ENCODE peak calls at places on chromosomes 13 and 19, in six cellular contexts. Y, V, P, Z, F and E are unnamed samples.

GRCh38 chr19:6047741-6048231 is 62.5 kb downstream of the RFX2 start:
- DNase-seq in Y (no peak), V (peak), P (peak), Z (peak), F (peak), E (peak)

GRCh38 chr19:41969196-41969595 is 10.1 kb upstream of the RABAC1 start:
- DNase-seq in Y (no peak), V (no peak), P (no peak), Z (no peak), F (no peak), E (no peak)

GRCh38 chr13:46551410-46552301 is 1.3 kb upstream of the LRCH1 start:
- DNase-seq in Y (no peak), V (peak), P (peak), Z (peak), F (peak), E (peak)

GRCh38 chr19:19238126-19238894 is 26.6 kb downstream of the NCAN start:
- DNase-seq in Y (no peak), V (no peak), P (no peak), Z (no peak), F (no peak), E (no peak)

GRCh38 chr19:38693380-38694223 is 46.2 kb downstream of the ACTN4 start:
- DNase-seq in Y (no peak), V (peak), P (peak), Z (peak), F (peak), E (no peak)

GRCh38 chr19:17872251-17873001 is 681 bp downstream of the SLC5A5 start:
- DNase-seq in Y (no peak), V (no peak), P (no peak), Z (no peak), F (no peak), E (no peak)

GRCh38 chr19:24159707-24160106 is 72.7 kb downstream of the ZNF254 start:
- DNase-seq in Y (no peak), V (peak), P (no peak), Z (no peak), F (peak), E (no peak)

GRCh38 chr19:2166741-2167738 is 3.3 kb downstream of the DOT1L start:
- DNase-seq in Y (no peak), V (peak), P (peak), Z (peak), F (peak), E (no peak)

GRCh38 chr19:47110521-47111080 is 3.0 kb downstream of the ZC3H4 start:
- DNase-seq in Y (no peak), V (no peak), P (no peak), Z (peak), F (no peak), E (no peak)

GRCh38 chr19:3154957-3155736 is 19.3 kb downstream of the GNA15 start:
- DNase-seq in Y (peak), V (peak), P (no peak), Z (peak), F (peak), E (peak)

GRCh38 chr19:18204394-18205179 is 745 bp upstream of the RAB3A start:
- DNase-seq in Y (no peak), V (no peak), P (peak), Z (no peak), F (no peak), E (peak)

GRCh38 chr13:20177049-20177831 is 15.5 kb downstream of the GJB2 start:
- DNase-seq in Y (no peak), V (no peak), P (no peak), Z (no peak), F (no peak), E (no peak)

GRCh38 chr19:18967358-18968146 is 26.5 kb upstream of the HOMER3 start:
- DNase-seq in Y (no peak), V (peak), P (no peak), Z (peak), F (peak), E (no peak)

GRCh38 chr13:51240178-51240577 is 18.0 kb downstream of the FAM124A start:
- DNase-seq in Y (no peak), V (no peak), P (no peak), Z (no peak), F (no peak), E (no peak)

GRCh38 chr19:2278504-2279158 is 3.3 kb downstream of the PEAK3 start:
- DNase-seq in Y (no peak), V (no peak), P (no peak), Z (no peak), F (no peak), E (no peak)

GRCh38 chr13:63304497-63304896 is 1888.8 kb upstream of the PCDH20 start:
- DNase-seq in Y (no peak), V (no peak), P (no peak), Z (no peak), F (no peak), E (no peak)

GRCh38 chr19:7699422-7700127 is 2.4 kb downstream of the FCER2 start:
- DNase-seq in Y (no peak), V (peak), P (no peak), Z (no peak), F (no peak), E (no peak)

GRCh38 chr19:2507109-2507508 is 31.2 kb downstream of the GADD45B start:
- DNase-seq in Y (no peak), V (peak), P (peak), Z (peak), F (peak), E (no peak)

GRCh38 chr13:42883771-42884170 is 102.4 kb downstream of the FAM216B start:
- DNase-seq in Y (no peak), V (peak), P (peak), Z (peak), F (peak), E (no peak)

GRCh38 chr19:2315818-2316353 is 7.9 kb upstream of the LINGO3 start:
- DNase-seq in Y (no peak), V (peak), P (peak), Z (peak), F (peak), E (peak)

GRCh38 chr13:33933810-33934209 is 115.9 kb downstream of the RFC3 start:
- DNase-seq in Y (no peak), V (no peak), P (no peak), Z (no peak), F (no peak), E (no peak)

GRCh38 chr13:33934343-33934742 is 116.4 kb downstream of the RFC3 start:
- DNase-seq in Y (no peak), V (no peak), P (no peak), Z (no peak), F (no peak), E (no peak)

GRCh38 chr13:33934936-33935510 is 117.1 kb downstream of the RFC3 start:
- DNase-seq in Y (no peak), V (no peak), P (no peak), Z (no peak), F (no peak), E (no peak)

GRCh38 chr13:33932765-33933406 is 114.9 kb downstream of the RFC3 start:
- DNase-seq in Y (no peak), V (peak), P (no peak), Z (no peak), F (no peak), E (no peak)

DNA sequence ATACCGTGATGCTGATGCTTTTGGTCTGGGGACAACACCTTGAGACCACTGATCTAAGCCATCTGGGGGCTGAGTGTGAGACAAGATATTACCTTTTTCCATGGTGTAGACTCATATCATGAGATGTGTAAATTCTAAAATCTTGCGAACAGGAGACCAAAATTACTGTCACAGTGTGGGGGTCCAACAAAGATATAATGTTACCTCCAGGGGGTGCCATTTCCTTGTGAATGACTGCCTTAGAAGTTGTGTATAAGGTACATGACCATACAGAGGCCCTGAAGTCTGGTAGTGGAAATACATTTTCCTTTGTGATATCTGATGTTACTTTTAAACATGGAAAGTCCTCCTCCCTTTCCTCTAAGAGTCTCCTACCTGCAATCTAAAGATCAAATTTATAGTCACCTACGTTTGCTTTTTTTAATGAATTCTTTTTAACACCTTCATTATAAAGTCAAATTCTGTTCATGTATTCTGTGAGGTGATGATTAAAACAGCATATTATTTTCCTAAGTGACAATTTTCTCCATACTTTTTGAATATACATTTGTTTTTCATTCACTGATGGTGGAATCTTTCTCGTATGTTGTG is 113.5 kb downstream of the RFC3 start:
- DNase-seq in Y (no peak), V (peak), P (peak), Z (peak), F (peak), E (peak)
- TF ChIP-seq CTCF in Y (peak), V (peak), P (peak), Z (peak), F (peak), E (peak)

GRCh38 chr19:58364127-58364526 is 1.6 kb upstream of the ZNF497 start:
- DNase-seq in Y (no peak), V (no peak), P (no peak), Z (no peak), F (no peak), E (no peak)

GRCh38 chr19:58361900-58362271 is 665 bp downstream of the ZNF497 start:
- DNase-seq in Y (no peak), V (no peak), P (peak), Z (peak), F (peak), E (peak)

GRCh38 chr19:58357798-58358145 is 4.5 kb upstream of the A1BG start:
- DNase-seq in Y (no peak), V (no peak), P (no peak), Z (no peak), F (no peak), E (no peak)

GRCh38 chr19:58366576-58367430 is 4.3 kb upstream of the ZNF497 start:
- DNase-seq in Y (no peak), V (no peak), P (no peak), Z (no peak), F (no peak), E (no peak)

DNA sequence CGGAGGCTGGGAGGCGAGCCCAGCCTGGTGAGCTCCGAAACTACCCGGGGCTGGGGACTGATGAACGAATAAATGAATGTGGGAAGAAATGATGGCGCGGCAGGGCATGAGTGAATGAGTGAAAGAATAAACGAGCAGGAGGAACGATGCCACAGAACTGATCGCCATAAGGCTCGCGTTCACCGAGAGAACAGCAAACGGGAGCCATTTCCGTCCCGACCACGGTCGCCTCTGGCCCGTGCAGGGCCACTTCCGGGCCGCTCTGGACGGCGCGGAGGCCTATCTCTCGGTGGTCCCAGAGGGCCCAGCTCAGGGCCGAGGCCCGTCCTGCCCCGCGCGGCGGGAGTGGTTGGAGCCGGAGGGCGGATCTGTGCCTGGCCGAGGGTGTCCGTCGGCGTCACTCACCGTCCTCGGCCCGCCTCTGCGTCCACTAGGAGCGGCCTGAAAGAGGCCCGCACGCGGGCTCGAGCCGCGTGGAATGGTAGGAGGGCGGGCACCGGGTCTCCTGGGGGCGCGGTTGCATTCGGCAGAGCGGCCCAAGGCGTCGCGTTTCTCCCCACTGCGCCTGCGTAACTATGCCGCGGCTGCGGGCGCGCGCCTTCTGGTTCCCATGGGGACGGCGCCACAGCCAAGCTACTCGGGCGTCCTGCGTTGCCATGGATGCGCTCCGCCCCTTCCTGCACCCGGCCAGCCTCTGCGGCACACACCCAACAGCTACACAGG is at the start of gene ZNF497:
- DNase-seq in Y (peak), V (peak), P (peak), Z (peak), F (peak), E (peak)
- TF ChIP-seq CTCF in Y (no peak), V (no peak), P (no peak), Z (no peak), F (no peak), E (no peak)

DNA sequence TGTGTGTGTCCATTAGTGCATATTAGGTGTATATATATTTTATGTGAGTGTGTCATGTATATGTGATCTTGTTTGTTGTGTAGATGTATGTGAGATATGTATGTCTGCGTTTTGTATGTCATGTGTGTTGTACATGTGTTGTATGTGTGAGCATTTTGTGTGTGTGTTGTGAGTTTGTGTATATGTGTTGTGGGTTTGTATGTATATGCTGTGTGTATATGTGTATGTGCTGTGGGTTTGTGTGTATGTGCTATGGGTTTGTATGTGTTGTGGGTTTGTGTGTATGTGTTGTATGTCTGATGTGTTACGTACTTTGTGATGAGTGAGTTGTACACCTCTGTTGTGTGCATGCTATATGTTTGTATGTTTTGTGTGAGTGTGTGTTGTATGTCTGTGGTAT is 8.1 kb downstream of the CEACAM20 start:
- DNase-seq in Y (no peak), V (no peak), P (no peak), Z (no peak), F (no peak), E (no peak)
- TF ChIP-seq CTCF in Y (no peak), V (no peak), P (no peak), Z (no peak), F (no peak), E (no peak)

GRCh38 chr13:75395056-75395455 is 86.9 kb downstream of the TBC1D4 start:
- DNase-seq in Y (no peak), V (no peak), P (no peak), Z (no peak), F (no peak), E (no peak)
- TF ChIP-seq CTCF in Y (no peak), V (no peak), P (no peak), Z (no peak), F (no peak), E (no peak)

GRCh38 chr13:26541678-26542553 is 15.6 kb upstream of the WASF3 start:
- DNase-seq in Y (no peak), V (no peak), P (no peak), Z (no peak), F (no peak), E (no peak)
- TF ChIP-seq CTCF in Y (no peak), V (no peak), P (no peak), Z (no peak), F (no peak), E (no peak)

DNA sequence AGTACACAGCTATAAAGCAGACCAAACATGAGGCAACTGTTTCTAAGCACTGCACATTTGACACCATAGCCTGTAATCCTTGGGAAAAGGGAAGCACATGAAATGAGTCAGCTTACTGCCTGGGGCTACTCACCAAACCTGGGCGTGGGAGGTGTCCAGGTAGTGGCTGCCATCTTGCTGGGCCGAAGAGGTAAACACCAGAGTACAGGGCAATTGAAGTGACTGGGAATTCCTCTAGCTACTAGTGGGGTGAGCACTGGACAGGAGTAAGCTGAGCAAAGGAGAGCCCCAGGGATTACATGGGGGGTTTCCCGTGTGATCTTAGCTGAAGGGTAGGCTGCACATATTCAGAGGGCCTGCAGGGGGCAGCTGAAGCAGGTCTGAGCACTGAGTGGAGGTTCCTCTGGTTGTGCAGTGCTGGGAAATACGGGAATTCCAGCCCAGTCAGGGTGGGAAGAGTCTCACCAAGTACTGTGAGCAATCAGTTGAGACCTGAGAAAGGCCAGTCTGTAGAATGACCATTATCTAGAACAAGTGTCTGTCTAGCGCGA is 140.5 kb downstream of the SLC7A1 start:
- DNase-seq in Y (peak), V (peak), P (peak), Z (peak), F (peak), E (no peak)
- TF ChIP-seq CTCF in Y (peak), V (peak), P (no peak), Z (peak), F (peak), E (no peak)

GRCh38 chr13:112965103-112965502 is 3.9 kb upstream of the MCF2L start:
- DNase-seq in Y (no peak), V (no peak), P (no peak), Z (no peak), F (no peak), E (no peak)

GRCh38 chr13:112966776-112967175 is 2.2 kb upstream of the MCF2L start:
- DNase-seq in Y (no peak), V (no peak), P (no peak), Z (no peak), F (no peak), E (no peak)

GRCh38 chr13:112963641-112964040 is 5.4 kb upstream of the MCF2L start:
- DNase-seq in Y (no peak), V (no peak), P (no peak), Z (no peak), F (no peak), E (no peak)

GRCh38 chr13:112967666-112968379 is 1.2 kb upstream of the MCF2L start:
- DNase-seq in Y (no peak), V (no peak), P (no peak), Z (no peak), F (no peak), E (no peak)

DNA sequence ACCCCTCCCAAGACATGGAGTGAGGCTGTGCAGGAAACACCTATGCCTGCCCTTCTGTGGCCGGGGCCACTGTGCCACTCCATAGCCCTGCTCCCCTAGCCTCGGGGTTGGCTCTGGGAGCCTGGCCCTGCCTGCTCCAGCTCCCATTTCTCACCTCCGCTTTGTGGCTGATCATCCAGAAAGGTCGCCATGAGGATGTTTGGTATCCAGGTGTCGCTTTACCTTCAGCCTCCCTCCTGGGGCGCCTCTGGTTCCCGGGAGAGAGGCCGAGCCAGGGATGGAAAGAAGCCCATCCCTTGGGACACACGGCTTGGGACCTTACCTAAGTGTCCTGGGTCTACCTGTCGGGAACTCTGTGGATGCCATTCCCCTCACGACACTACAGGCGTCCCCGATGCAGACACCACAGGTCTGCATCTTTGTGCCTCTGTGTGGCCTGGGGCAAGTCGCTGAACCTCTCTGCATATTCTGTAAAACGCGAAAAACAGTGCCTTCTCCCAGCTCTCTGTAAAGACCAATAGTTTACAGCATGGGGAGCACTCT is 3.4 kb upstream of the MCF2L start:
- DNase-seq in Y (no peak), V (no peak), P (no peak), Z (no peak), F (no peak), E (no peak)
- TF ChIP-seq CTCF in Y (no peak), V (no peak), P (no peak), Z (no peak), F (no peak), E (no peak)

DNA sequence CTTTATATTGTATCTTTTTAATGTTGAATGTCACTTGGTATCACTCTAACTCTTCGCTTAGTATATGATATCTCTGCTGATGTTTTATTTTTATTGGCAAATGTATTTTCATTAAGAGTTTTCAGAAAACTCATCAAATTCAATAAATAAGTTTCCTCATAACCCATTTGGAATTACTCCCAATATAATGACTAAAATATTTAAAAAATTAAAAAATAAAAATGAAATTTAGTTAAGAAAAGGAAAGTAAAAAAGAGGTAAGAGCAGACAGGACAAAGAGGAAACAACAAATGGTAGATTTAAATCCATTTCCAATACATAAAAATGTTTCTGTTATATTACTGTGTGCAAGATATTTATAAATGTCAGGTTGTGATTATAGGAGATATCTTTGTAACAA is 548.9 kb upstream of the SPRY2 start:
- DNase-seq in Y (no peak), V (no peak), P (no peak), Z (no peak), F (no peak), E (no peak)
- TF ChIP-seq CTCF in Y (no peak), V (no peak), P (no peak), Z (no peak), F (no peak), E (no peak)